ENCODE peak calls at places on chromosomes 2 and 18, in four cellular contexts. One of them, this sample, is unnamed.

GRCh38 chr18:36335476-36336279 is 38.2 kb downstream of the FHOD3 start:
- DNase-seq in kidney epithelial cell: no peak
- DNase-seq in coronary artery: no peak
- DNase-seq in endodermal cell: no peak
- DNase-seq in this sample: no peak

GRCh38 chr2:44016282-44016681 is 20.5 kb upstream of the LRPPRC start:
- DNase-seq in kidney epithelial cell: peak; percentile 19
- DNase-seq in endodermal cell: peak; percentile 92
- DNase-seq in coronary artery: no peak
- DNase-seq in this sample: no peak

GRCh38 chr2:235026649-235027557 is 75.1 kb downstream of the SH3BP4 start:
- DNase-seq in coronary artery: no peak
- DNase-seq in kidney epithelial cell: no peak
- DNase-seq in endodermal cell: peak; percentile 60
- DNase-seq in this sample: peak; percentile 93

GRCh38 chr2:101815154-101815553 is 117.6 kb downstream of the MAP4K4 start:
- DNase-seq in kidney epithelial cell: no peak
- DNase-seq in endodermal cell: no peak
- DNase-seq in coronary artery: no peak
- DNase-seq in this sample: no peak

GRCh38 chr2:191637182-191638078 is 40.5 kb upstream of the NABP1 start:
- DNase-seq in endodermal cell: no peak
- DNase-seq in kidney epithelial cell: no peak
- DNase-seq in coronary artery: no peak
- DNase-seq in this sample: no peak

GRCh38 chr2:42193722-42194187 is 24.6 kb downstream of the EML4 start:
- DNase-seq in endodermal cell: no peak
- DNase-seq in coronary artery: no peak
- DNase-seq in kidney epithelial cell: no peak
- DNase-seq in this sample: no peak

GRCh38 chr18:11357678-11358077 is 208.3 kb upstream of the PIEZO2 start:
- DNase-seq in coronary artery: no peak
- DNase-seq in kidney epithelial cell: no peak
- DNase-seq in endodermal cell: no peak
- DNase-seq in this sample: no peak

GRCh38 chr2:205474746-205475145 is 207.6 kb upstream of the NRP2 start:
- DNase-seq in coronary artery: no peak
- DNase-seq in kidney epithelial cell: no peak
- DNase-seq in endodermal cell: no peak
- DNase-seq in this sample: no peak

GRCh38 chr2:238998775-238999174 is 150.9 kb downstream of the TWIST2 start:
- DNase-seq in coronary artery: no peak
- DNase-seq in endodermal cell: peak; percentile 21
- DNase-seq in kidney epithelial cell: no peak
- DNase-seq in this sample: no peak

GRCh38 chr2:171260471-171261424 is 100.1 kb upstream of the TLK1 start:
- DNase-seq in endodermal cell: peak; percentile 89
- DNase-seq in kidney epithelial cell: no peak
- DNase-seq in coronary artery: no peak
- DNase-seq in this sample: no peak

GRCh38 chr2:35462226-35462983 is 893.2 kb upstream of the CRIM1 start:
- DNase-seq in kidney epithelial cell: peak; percentile 14
- DNase-seq in coronary artery: no peak
- DNase-seq in endodermal cell: no peak
- DNase-seq in this sample: no peak

GRCh38 chr2:36044389-36044788 is 311.2 kb upstream of the CRIM1 start:
- DNase-seq in endodermal cell: no peak
- DNase-seq in coronary artery: no peak
- DNase-seq in kidney epithelial cell: no peak
- DNase-seq in this sample: no peak

GRCh38 chr2:3465328-3465727 is 54.0 kb downstream of the ADI1 start:
- DNase-seq in coronary artery: no peak
- DNase-seq in endodermal cell: no peak
- DNase-seq in kidney epithelial cell: no peak
- DNase-seq in this sample: no peak

GRCh38 chr2:218000137-218000536 is 2.7 kb downstream of the TNS1 start:
- DNase-seq in kidney epithelial cell: no peak
- DNase-seq in coronary artery: no peak
- DNase-seq in endodermal cell: no peak
- DNase-seq in this sample: no peak

GRCh38 chr2:10900216-10901109 is 11.3 kb upstream of the KCNF1 start:
- DNase-seq in coronary artery: peak; percentile 17
- DNase-seq in kidney epithelial cell: no peak
- DNase-seq in endodermal cell: no peak
- DNase-seq in this sample: peak; percentile 64

GRCh38 chr2:84908948-84909713 is 3.7 kb downstream of the TMSB10 start:
- DNase-seq in kidney epithelial cell: no peak
- DNase-seq in endodermal cell: peak; percentile 33
- DNase-seq in coronary artery: no peak
- DNase-seq in this sample: no peak

GRCh38 chr18:29321561-29321960 is 1144.6 kb upstream of the CDH2 start:
- DNase-seq in endodermal cell: no peak
- DNase-seq in kidney epithelial cell: no peak
- DNase-seq in coronary artery: no peak
- DNase-seq in this sample: no peak

GRCh38 chr2:215357660-215358059 is 45.8 kb downstream of the ATIC start:
- DNase-seq in coronary artery: no peak
- DNase-seq in kidney epithelial cell: no peak
- DNase-seq in endodermal cell: no peak
- DNase-seq in this sample: no peak

GRCh38 chr2:61928816-61929471 is 23.5 kb downstream of the COMMD1 start:
- DNase-seq in kidney epithelial cell: no peak
- DNase-seq in endodermal cell: no peak
- DNase-seq in coronary artery: no peak
- DNase-seq in this sample: no peak

GRCh38 chr2:240179186-240179815 is 38.8 kb upstream of the OTOS start:
- DNase-seq in endodermal cell: no peak
- DNase-seq in kidney epithelial cell: no peak
- DNase-seq in coronary artery: no peak
- DNase-seq in this sample: no peak

GRCh38 chr18:8835556-8835955 is 130.2 kb downstream of the MTCL1 start:
- DNase-seq in kidney epithelial cell: no peak
- DNase-seq in coronary artery: no peak
- DNase-seq in endodermal cell: no peak
- DNase-seq in this sample: no peak

GRCh38 chr2:98759338-98759737 is 28.4 kb upstream of the MGAT4A start:
- DNase-seq in kidney epithelial cell: no peak
- DNase-seq in endodermal cell: no peak
- DNase-seq in coronary artery: no peak
- DNase-seq in this sample: no peak

GRCh38 chr2:222714361-222715256 is 43.2 kb downstream of the MOGAT1 start:
- DNase-seq in kidney epithelial cell: no peak
- DNase-seq in endodermal cell: no peak
- DNase-seq in coronary artery: no peak
- DNase-seq in this sample: no peak

GRCh38 chr2:20868377-20868776 is 45.5 kb upstream of the LDAH start:
- DNase-seq in kidney epithelial cell: no peak
- DNase-seq in endodermal cell: no peak
- DNase-seq in coronary artery: no peak
- DNase-seq in this sample: no peak

GRCh38 chr18:37460616-37461015 is 105.0 kb downstream of the CELF4 start:
- DNase-seq in kidney epithelial cell: no peak
- DNase-seq in endodermal cell: no peak
- DNase-seq in coronary artery: no peak
- DNase-seq in this sample: no peak

GRCh38 chr18:13175754-13176210 is 42.8 kb upstream of the LDLRAD4 start:
- DNase-seq in endodermal cell: no peak
- DNase-seq in kidney epithelial cell: peak; percentile 26
- DNase-seq in coronary artery: no peak
- DNase-seq in this sample: no peak

GRCh38 chr2:86500325-86500724 is 59.2 kb downstream of the KDM3A start:
- DNase-seq in kidney epithelial cell: no peak
- DNase-seq in endodermal cell: no peak
- DNase-seq in coronary artery: no peak
- DNase-seq in this sample: no peak

GRCh38 chr2:190657474-190658252 is 8.8 kb downstream of the NAB1 start:
- DNase-seq in endodermal cell: no peak
- DNase-seq in coronary artery: no peak
- DNase-seq in kidney epithelial cell: no peak
- DNase-seq in this sample: no peak

GRCh38 chr2:32427672-32428622 is 71.1 kb downstream of the BIRC6 start:
- DNase-seq in kidney epithelial cell: no peak
- DNase-seq in endodermal cell: no peak
- DNase-seq in coronary artery: no peak
- DNase-seq in this sample: no peak

GRCh38 chr2:7673101-7673500 is 755.9 kb downstream of the RNF144A start:
- DNase-seq in endodermal cell: no peak
- DNase-seq in coronary artery: no peak
- DNase-seq in kidney epithelial cell: no peak
- DNase-seq in this sample: no peak

GRCh38 chr2:66228128-66228547 is 206.8 kb upstream of the MEIS1 start:
- DNase-seq in kidney epithelial cell: no peak
- DNase-seq in coronary artery: no peak
- DNase-seq in endodermal cell: no peak
- DNase-seq in this sample: no peak

GRCh38 chr18:27017901-27018500 is 152.5 kb upstream of the AQP4 start:
- DNase-seq in coronary artery: no peak
- DNase-seq in kidney epithelial cell: no peak
- DNase-seq in endodermal cell: no peak
- DNase-seq in this sample: no peak
- TF ChIP-seq CTCF in coronary artery: no peak
- TF ChIP-seq CTCF in kidney epithelial cell: peak; percentile 77
- TF ChIP-seq CTCF in endodermal cell: peak; percentile 84
- TF ChIP-seq CTCF in this sample: no peak

DNA sequence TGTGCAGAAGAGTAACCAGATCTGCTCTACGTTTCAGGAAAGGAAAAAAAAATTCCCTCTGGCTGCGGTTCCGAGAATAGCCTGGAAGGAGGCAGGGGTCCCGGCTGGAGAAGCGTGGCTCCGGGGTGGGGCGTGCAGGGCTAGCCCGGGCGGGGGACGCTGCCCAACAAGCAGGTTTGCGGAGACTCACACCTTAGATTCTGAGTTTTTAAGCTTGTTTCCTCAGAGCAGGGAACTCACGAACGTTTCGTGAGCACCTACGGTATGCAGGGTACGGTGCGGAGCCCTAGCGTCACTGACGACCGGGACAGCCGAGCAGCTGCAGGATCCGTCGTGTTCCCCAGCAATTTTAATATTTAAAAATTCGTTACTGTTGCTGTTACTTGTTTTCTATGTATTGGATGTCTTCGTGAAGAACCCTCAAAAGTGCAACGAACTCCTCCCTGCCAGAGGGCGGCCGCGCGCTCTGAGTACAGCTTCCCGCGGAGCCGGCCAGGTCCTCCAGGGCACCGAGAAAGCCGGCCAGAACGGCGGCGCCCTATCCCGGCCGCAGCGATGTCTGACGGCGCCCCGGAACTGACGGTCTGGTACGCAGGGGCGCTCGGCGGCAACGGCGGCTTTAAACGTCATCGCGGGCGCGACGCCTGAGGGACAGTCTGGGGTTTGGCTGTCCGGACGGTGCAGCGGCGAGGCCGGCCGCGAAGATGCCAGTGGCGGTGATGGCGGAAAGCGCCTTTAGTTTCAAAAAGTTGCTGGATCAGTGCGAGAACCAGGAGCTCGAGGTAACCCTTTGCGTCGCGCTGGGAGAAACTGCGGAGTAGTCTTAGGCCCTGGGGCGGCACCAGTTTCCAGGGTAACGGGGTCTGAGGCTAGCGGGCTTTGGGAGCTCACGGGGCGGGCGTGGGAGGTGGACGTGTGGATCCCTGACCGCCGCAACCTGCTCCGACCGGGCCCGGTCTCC is at the start of gene COPS8:
- DNase-seq in coronary artery: peak; percentile 97
- DNase-seq in kidney epithelial cell: peak; percentile 72
- DNase-seq in endodermal cell: peak; percentile 97
- DNase-seq in this sample: peak; percentile 92
- TF ChIP-seq CTCF in coronary artery: no peak
- TF ChIP-seq CTCF in kidney epithelial cell: peak; percentile 20
- TF ChIP-seq CTCF in endodermal cell: peak; percentile 56
- TF ChIP-seq CTCF in this sample: no peak

DNA sequence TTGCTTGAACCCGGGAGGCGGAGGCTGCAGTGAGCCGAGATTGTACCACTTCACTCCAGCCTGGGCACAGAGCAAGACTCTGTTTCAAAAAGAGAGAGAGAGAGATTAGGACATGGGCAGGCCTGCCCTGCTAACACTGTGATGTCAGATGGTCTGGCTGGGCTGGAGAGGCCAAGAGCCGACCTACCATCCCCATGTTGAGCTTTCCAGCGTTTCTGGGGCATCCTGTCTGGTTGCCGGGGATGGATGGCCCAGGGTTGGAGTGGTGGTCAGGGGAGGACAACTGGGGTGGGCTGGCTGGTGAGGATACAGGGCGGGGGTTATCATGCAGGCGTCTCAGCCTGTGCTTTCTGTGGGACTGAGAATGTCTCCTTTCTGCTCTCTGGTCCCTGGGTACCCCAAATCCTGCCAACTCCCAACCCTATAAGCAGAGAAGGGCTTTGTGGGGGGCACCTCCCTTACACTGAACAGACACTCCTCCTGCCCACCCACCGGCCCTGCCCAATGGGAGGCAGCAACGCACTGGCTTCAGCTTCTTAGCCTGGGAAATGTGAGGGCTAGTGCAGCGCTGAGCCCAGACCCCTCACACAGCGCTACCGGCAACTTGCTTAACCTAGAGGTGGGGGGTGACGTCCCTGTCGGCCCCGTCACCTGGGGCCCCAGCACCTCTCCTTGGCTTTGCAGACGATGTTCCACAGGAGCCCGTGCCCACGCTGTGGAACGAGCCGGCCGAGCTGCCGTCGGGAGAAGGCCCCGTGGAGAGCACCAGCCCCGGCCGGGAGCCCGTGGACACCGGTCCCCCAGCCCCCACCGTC is 5.4 kb downstream of the SNORC start:
- DNase-seq in endodermal cell: peak; percentile 68
- DNase-seq in kidney epithelial cell: no peak
- DNase-seq in coronary artery: no peak
- DNase-seq in this sample: no peak
- TF ChIP-seq CTCF in endodermal cell: no peak
- TF ChIP-seq CTCF in kidney epithelial cell: peak; percentile 15
- TF ChIP-seq CTCF in coronary artery: no peak
- TF ChIP-seq CTCF in this sample: no peak

GRCh38 chr18:44835555-44836156 is 155.0 kb downstream of the SETBP1 start:
- DNase-seq in kidney epithelial cell: no peak
- DNase-seq in coronary artery: no peak
- DNase-seq in endodermal cell: no peak
- DNase-seq in this sample: no peak
- TF ChIP-seq CTCF in kidney epithelial cell: no peak
- TF ChIP-seq CTCF in coronary artery: no peak
- TF ChIP-seq CTCF in endodermal cell: no peak
- TF ChIP-seq CTCF in this sample: no peak

GRCh38 chr18:24546304-24546703 is 85.9 kb downstream of the HRH4 start:
- DNase-seq in kidney epithelial cell: no peak
- DNase-seq in coronary artery: no peak
- DNase-seq in endodermal cell: no peak
- DNase-seq in this sample: no peak

GRCh38 chr18:24543408-24544140 is 83.1 kb downstream of the HRH4 start:
- DNase-seq in coronary artery: no peak
- DNase-seq in kidney epithelial cell: no peak
- DNase-seq in endodermal cell: no peak
- DNase-seq in this sample: no peak

GRCh38 chr18:24540896-24541295 is 80.5 kb downstream of the HRH4 start:
- DNase-seq in endodermal cell: no peak
- DNase-seq in kidney epithelial cell: no peak
- DNase-seq in coronary artery: no peak
- DNase-seq in this sample: no peak

GRCh38 chr18:24544949-24545348 is 84.5 kb downstream of the HRH4 start:
- DNase-seq in kidney epithelial cell: no peak
- DNase-seq in coronary artery: no peak
- DNase-seq in endodermal cell: no peak
- DNase-seq in this sample: no peak

GRCh38 chr18:24544141-24544498 is 83.7 kb downstream of the HRH4 start:
- DNase-seq in endodermal cell: no peak
- DNase-seq in coronary artery: no peak
- DNase-seq in kidney epithelial cell: no peak
- DNase-seq in this sample: no peak
- TF ChIP-seq CTCF in endodermal cell: peak; percentile 85
- TF ChIP-seq CTCF in coronary artery: no peak
- TF ChIP-seq CTCF in kidney epithelial cell: peak; percentile 42
- TF ChIP-seq CTCF in this sample: no peak